ENCODE peak calls at places on chromosome 12, in five cellular contexts. B is PC-3, C is right atrium auricular region, L is psoas muscle, V is SJSA1. R is an unnamed sample.

GRCh38 chr12:12466157-12466556 is 96.5 kb downstream of the DUSP16 start:
- DNase-seq in C (no peak), B (no peak), V (no peak), L (no peak), R (peak; percentile 60)

GRCh38 chr12:31485570-31485969 is 105.4 kb downstream of the DENND5B start:
- DNase-seq in C (no peak), L (no peak), B (no peak), V (peak; percentile 12), R (no peak)

GRCh38 chr12:123941485-123942276 is 30.9 kb downstream of the CCDC92 start:
- DNase-seq in B (no peak), L (no peak), V (peak; percentile 41), C (no peak), R (no peak)

GRCh38 chr12:109739747-109740693 is 26.4 kb downstream of the FAM222A start:
- DNase-seq in C (no peak), B (no peak), L (peak; percentile 39), V (no peak), R (peak; percentile 31)

GRCh38 chr12:111425655-111426054 is 19.9 kb downstream of the SH2B3 start:
- DNase-seq in C (no peak), V (no peak), B (peak; percentile 63), L (no peak), R (no peak)

GRCh38 chr12:29234552-29234951 is 85.5 kb downstream of the FAR2 start:
- DNase-seq in V (no peak), B (no peak), L (no peak), C (no peak), R (no peak)

GRCh38 chr12:78192979-78193378 is 362.3 kb downstream of the NAV3 start:
- DNase-seq in C (no peak), B (no peak), V (no peak), L (no peak), R (no peak)

GRCh38 chr12:71980543-71980942 is 41.9 kb downstream of the TPH2 start:
- DNase-seq in B (no peak), C (no peak), V (no peak), L (no peak), R (no peak)

GRCh38 chr12:111405856-111406473 is at the start of gene SH2B3:
- DNase-seq in L (no peak), C (no peak), B (peak; percentile 75), V (peak; percentile 45), R (no peak)

GRCh38 chr12:121294151-121294889 is 2.2 kb downstream of the CAMKK2 start:
- DNase-seq in V (no peak), C (no peak), B (no peak), L (no peak), R (no peak)

GRCh38 chr12:2301531-2302461 is 249.0 kb downstream of the CACNA1C start:
- DNase-seq in V (peak; percentile 74), L (no peak), C (no peak), B (no peak), R (no peak)

GRCh38 chr12:93847517-93848452 is 170.6 kb downstream of the CRADD start:
- DNase-seq in L (no peak), B (no peak), C (no peak), V (no peak), R (no peak)

GRCh38 chr12:58847876-58848600 is 72.3 kb downstream of the LRIG3 start:
- DNase-seq in B (no peak), L (no peak), V (no peak), C (no peak), R (no peak)

GRCh38 chr12:70449074-70449757 is 83.1 kb downstream of the KCNMB4 start:
- DNase-seq in V (no peak), C (no peak), B (peak; percentile 96), L (no peak), R (no peak)

GRCh38 chr12:116096874-116097273 is 180.6 kb downstream of the MED13L start:
- DNase-seq in B (no peak), V (no peak), L (no peak), C (no peak), R (no peak)

GRCh38 chr12:25962932-25963525 is 4.5 kb downstream of the RASSF8 start:
- DNase-seq in C (no peak), B (no peak), V (no peak), L (no peak), R (no peak)

GRCh38 chr12:25958254-25959068 is at the start of gene RASSF8:
- DNase-seq in C (peak; percentile 67), L (peak; percentile 86), B (peak; percentile 90), V (peak; percentile 82), R (no peak)

GRCh38 chr12:25959069-25959961 is 833 bp downstream of the RASSF8 start:
- DNase-seq in L (peak; percentile 76), V (peak; percentile 58), C (peak; percentile 80), B (peak; percentile 77), R (no peak)

GRCh38 chr12:25960176-25960575 is 1.7 kb downstream of the RASSF8 start:
- DNase-seq in L (no peak), V (no peak), B (peak; percentile 76), C (no peak), R (no peak)

GRCh38 chr12:25960926-25961325 is 2.4 kb downstream of the RASSF8 start:
- DNase-seq in L (no peak), V (no peak), B (no peak), C (no peak), R (no peak)
- H3K27ac ChIP-seq in L (no peak overlapping the region), V (no peak overlapping the region), B (no peak overlapping the region), C (no peak overlapping the region), R (no peak overlapping the region)

GRCh38 chr12:54036620-54037359 is 3.9 kb downstream of the HOXC5 start:
- DNase-seq in B (peak; percentile 83), V (no peak), C (no peak), L (peak; percentile 72), R (no peak)
- H3K27me3 ChIP-seq in B (no peaks in the 10 kb centered on the region), V (no peaks in the 10 kb centered on the region), C (peaks cover 13% of the 10 kb centered on the region), L (no peaks in the 10 kb centered on the region), R (peaks cover 98% of the 10 kb centered on the region)

DNA sequence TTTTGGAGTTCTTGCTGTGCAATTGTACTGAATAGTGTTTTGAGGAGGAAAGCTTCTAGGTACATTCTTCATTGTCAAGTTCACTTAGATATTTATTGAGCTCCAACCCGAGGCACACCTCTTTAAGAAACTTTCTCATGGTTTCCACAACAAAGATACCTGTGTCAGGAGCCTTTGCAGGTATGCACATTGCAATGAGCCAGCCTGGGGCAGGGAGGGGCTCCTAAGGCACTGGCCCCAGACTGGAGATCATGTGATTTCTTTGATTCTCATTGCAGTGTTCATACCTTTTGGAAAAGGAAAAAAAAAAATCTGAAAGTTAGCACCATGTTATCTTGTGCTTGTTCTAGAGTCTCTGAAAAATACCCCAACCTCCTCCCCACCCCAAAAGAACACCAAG is 80.3 kb downstream of the PRMT8 start:
- DNase-seq in L (no peak), V (no peak), B (no peak), C (no peak), R (no peak)
- H3K27ac ChIP-seq in L (no peak overlapping the region), V (no peak overlapping the region), B (no peak overlapping the region), C (no peak overlapping the region), R (no peak overlapping the region)

DNA sequence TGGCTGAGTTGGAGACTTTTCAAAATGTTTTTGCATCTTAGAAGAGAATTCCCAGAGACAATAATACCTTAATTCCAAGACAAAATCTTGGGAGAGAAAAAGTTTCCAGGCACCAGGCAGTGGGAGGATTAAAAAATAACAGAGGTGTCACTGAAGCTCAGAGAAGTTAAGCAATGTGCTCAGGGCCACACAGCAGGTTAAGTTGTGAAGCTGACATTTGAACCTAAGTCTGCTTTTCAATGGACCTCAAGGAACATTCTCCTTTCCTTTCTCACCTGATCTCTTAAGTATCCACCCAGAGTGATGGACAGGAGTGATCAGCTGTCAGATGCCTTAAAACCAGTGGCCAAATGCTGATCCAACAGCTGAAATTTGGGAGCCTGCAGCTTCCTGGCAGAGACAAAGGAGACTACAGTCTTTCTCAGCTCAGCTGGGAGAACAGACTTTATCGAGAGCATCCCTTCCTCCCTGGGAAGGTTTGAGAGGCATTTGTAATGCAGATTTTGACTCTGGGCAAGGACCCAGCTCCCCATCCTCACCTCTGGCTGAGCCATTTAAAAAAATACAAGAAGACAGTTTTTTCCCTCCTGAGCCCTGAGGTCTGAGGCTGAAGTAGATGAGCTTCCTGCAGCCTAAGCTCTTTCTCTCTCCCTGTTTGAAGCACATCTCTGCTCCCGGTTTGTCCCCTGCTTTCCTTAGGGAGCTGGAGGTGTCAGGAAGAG is 174.9 kb upstream of the RPH3A start:
- DNase-seq in L (no peak), V (no peak), C (no peak), B (no peak), R (no peak)
- H3K27me3 ChIP-seq in L (peaks cover 4% of the 10 kb centered on the region), V (no peaks in the 10 kb centered on the region), C (no peaks in the 10 kb centered on the region), B (peaks cover 84% of the 10 kb centered on the region), R (peaks cover 22% of the 10 kb centered on the region)

R was measured in CD4-positive, alpha-beta T cell.